ENCODE peak calls at places on chromosomes 4 and X, in four cellular contexts. Z, F, O and S are unnamed samples. For H3K4me1, the result is how much of the 10 kb centered on the place peaks cover.

GRCh38 chr4:80926446-80926845 is 104.1 kb upstream of the BMP3 start:
- DNase-seq in Z (no peak), F (no peak), O (no peak), S (no peak)

GRCh38 chr4:76204936-76205335 is 8.7 kb downstream of the SCARB2 start:
- DNase-seq in Z (no peak), F (no peak), O (no peak), S (no peak)

GRCh38 chrX:118495061-118495921 is at the start of gene DOCK11:
- DNase-seq in Z (peak), F (peak), O (peak), S (peak)

GRCh38 chrX:104098151-104098808 is 14.0 kb upstream of the ZCCHC18 start:
- DNase-seq in Z (no peak), F (peak), O (peak), S (no peak)

GRCh38 chr4:24662065-24662464 is 77.7 kb upstream of the DHX15 start:
- DNase-seq in Z (no peak), F (no peak), O (no peak), S (no peak)

GRCh38 chr4:164012396-164013027 is 518.0 kb downstream of the TMA16 start:
- DNase-seq in Z (no peak), F (peak), O (no peak), S (no peak)

GRCh38 chr4:87734936-87735335 is 64.4 kb upstream of the IBSP start:
- DNase-seq in Z (no peak), F (no peak), O (no peak), S (no peak)

GRCh38 chr4:23866450-23866849 is 23.4 kb downstream of the PPARGC1A start:
- DNase-seq in Z (no peak), F (no peak), O (no peak), S (no peak)

GRCh38 chr4:177124436-177124835 is 185.2 kb upstream of the NEIL3 start:
- DNase-seq in Z (no peak), F (no peak), O (no peak), S (no peak)

GRCh38 chrX:38275615-38276014 is 51.7 kb downstream of the RPGR start:
- DNase-seq in Z (no peak), F (peak), O (no peak), S (no peak)

GRCh38 chrX:37578045-37578444 is 6.6 kb downstream of the LANCL3 start:
- DNase-seq in Z (no peak), F (peak), O (peak), S (no peak)

GRCh38 chrX:25206761-25207160 is 191.0 kb upstream of the ARX start:
- DNase-seq in Z (no peak), F (peak), O (no peak), S (no peak)

GRCh38 chr4:1336079-1336478 is 10.9 kb upstream of the UVSSA start:
- DNase-seq in Z (no peak), F (no peak), O (no peak), S (no peak)

GRCh38 chr4:39067451-39067850 is 5.4 kb downstream of the KLHL5 start:
- DNase-seq in Z (no peak), F (peak), O (no peak), S (no peak)

GRCh38 chr4:128279624-128280225 is 7.9 kb downstream of the PGRMC2 start:
- DNase-seq in Z (no peak), F (no peak), O (no peak), S (no peak)

GRCh38 chr4:86461849-86462248 is 102.0 kb upstream of the MAPK10 start:
- DNase-seq in Z (no peak), F (no peak), O (no peak), S (no peak)

GRCh38 chr4:28287837-28288236 is 1427.2 kb downstream of the STIM2 start:
- DNase-seq in Z (no peak), F (peak), O (no peak), S (no peak)

GRCh38 chr4:5780831-5781480 is 70.0 kb downstream of the EVC start:
- DNase-seq in Z (no peak), F (peak), O (no peak), S (no peak)

GRCh38 chr4:73345399-73345975 is 58.6 kb upstream of the ALB start:
- DNase-seq in Z (no peak), F (no peak), O (no peak), S (no peak)
- H3K4me1 ChIP-seq in Z (under half), F (under half), O (under half), S (under half)

GRCh38 chr4:101987623-101988243 is 197.2 kb downstream of the BANK1 start:
- DNase-seq in Z (no peak), F (no peak), O (no peak), S (no peak)

GRCh38 chr4:101977096-101977495 is 186.6 kb downstream of the BANK1 start:
- DNase-seq in Z (no peak), F (peak), O (peak), S (no peak)

GRCh38 chr4:101983835-101984234 is 193.3 kb downstream of the BANK1 start:
- DNase-seq in Z (no peak), F (no peak), O (no peak), S (no peak)

GRCh38 chr4:101981756-101982155 is 191.2 kb downstream of the BANK1 start:
- DNase-seq in Z (no peak), F (peak), O (peak), S (no peak)
- H3K4me3 ChIP-seq in Z (no peak), F (no peak), O (no peak), S (no peak)

GRCh38 chr4:119626943-119627266 is 1.7 kb downstream of the PDE5A start:
- DNase-seq in Z (no peak), F (no peak), O (no peak), S (no peak)

GRCh38 chr4:119627267-119628190 is 1.1 kb downstream of the PDE5A start:
- DNase-seq in Z (peak), F (peak), O (peak), S (peak)

GRCh38 chr4:119626420-119626819 is 2.2 kb downstream of the PDE5A start:
- DNase-seq in Z (no peak), F (no peak), O (no peak), S (no peak)

GRCh38 chr4:119628281-119629141 is at the start of gene PDE5A:
- DNase-seq in Z (peak), F (peak), O (peak), S (peak)

GRCh38 chr4:119629142-119629471 is 503 bp upstream of the PDE5A start:
- DNase-seq in Z (no peak), F (no peak), O (no peak), S (no peak)
- H3K27ac ChIP-seq in Z (peak), F (peak), O (peak), S (no peak)

GRCh38 chrX:67721321-67721720 is 177.5 kb downstream of the AR start:
- DNase-seq in Z (no peak), F (no peak), O (no peak), S (no peak)

GRCh38 chrX:67717571-67717970 is 173.8 kb downstream of the AR start:
- DNase-seq in Z (no peak), F (no peak), O (no peak), S (no peak)

GRCh38 chrX:67718926-67719325 is 175.1 kb downstream of the AR start:
- DNase-seq in Z (peak), F (no peak), O (no peak), S (no peak)

GRCh38 chrX:67723580-67724351 is 179.9 kb downstream of the AR start:
- DNase-seq in Z (no peak), F (no peak), O (no peak), S (no peak)

GRCh38 chrX:67720344-67720743 is 176.5 kb downstream of the AR start:
- DNase-seq in Z (no peak), F (peak), O (no peak), S (no peak)
- H3K4me1 ChIP-seq in Z (under half), F (under half), O (under half), S (under half)

GRCh38 chr4:101152521-101152920 is 194.8 kb downstream of the PPP3CA start:
- DNase-seq in Z (no peak), F (no peak), O (no peak), S (no peak)
- H3K4me3 ChIP-seq in Z (no peak), F (no peak), O (no peak), S (no peak)

DNA sequence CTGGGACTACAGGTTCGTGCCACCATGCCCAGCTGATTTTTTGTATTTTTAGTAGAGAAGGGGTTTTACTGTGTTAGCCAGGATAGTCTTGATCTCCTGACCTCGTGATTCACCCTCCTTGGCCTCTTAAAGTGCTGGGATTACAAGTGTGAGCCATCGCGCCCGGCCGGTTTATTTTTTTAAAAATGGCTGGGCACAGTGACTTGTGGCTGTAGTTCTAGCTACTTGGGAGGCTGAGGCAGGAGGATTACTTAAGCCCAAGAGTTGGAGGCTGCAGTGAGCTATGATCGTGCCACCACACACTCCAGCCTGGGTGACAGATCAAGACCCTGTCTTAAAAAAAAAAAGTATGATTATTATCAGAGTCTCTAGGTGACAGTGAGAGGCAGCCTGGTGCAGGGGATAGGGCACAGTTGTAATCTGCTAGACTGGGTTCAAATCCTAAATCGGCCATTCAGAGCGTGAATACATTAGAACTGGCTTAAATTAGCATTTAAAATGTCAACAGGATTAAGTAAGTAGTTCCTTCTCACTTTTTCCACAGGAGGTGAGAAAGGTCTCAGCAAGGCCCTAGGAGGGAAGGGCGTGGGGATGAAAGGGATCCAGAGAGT is 435 bp upstream of the MGST2 start:
- DNase-seq in Z (no peak), F (no peak), O (peak), S (no peak)
- H3K27ac ChIP-seq in Z (peak), F (peak), O (peak), S (peak)

GRCh38 chrX:13000311-13000811 is 25.5 kb downstream of the TMSB4X start:
- DNase-seq in Z (no peak), F (no peak), O (no peak), S (no peak)

GRCh38 chrX:12996934-12997435 is 22.1 kb downstream of the TMSB4X start:
- DNase-seq in Z (no peak), F (no peak), O (no peak), S (no peak)

GRCh38 chrX:12999422-12999821 is 24.5 kb downstream of the TMSB4X start:
- DNase-seq in Z (no peak), F (no peak), O (no peak), S (no peak)

GRCh38 chrX:13001097-13001496 is 26.2 kb downstream of the TMSB4X start:
- DNase-seq in Z (no peak), F (no peak), O (no peak), S (no peak)

GRCh38 chrX:12997898-12998687 is 23.2 kb downstream of the TMSB4X start:
- DNase-seq in Z (no peak), F (no peak), O (no peak), S (no peak)
- H3K4me1 ChIP-seq in Z (under half), F (under half), O (under half), S (under half)